ENCODE peak calls at places on chromosomes 2 and 18, in nine cellular contexts. K, L, I, Z, Q, C, N, F and A are unnamed samples.
A peak's percentile ranks its signal among the peaks of the same experiment; 100 is the strongest.

GRCh38 chr2:99692785-99693184 is 203.0 kb upstream of the REV1 start:
- DNase-seq in F (no peak), N (no peak), K (no peak), Z (no peak), I (no peak), L (no peak), C (no peak), Q (no peak), A (no peak)

GRCh38 chr2:148643998-148644884 is at the start of gene EPC2:
- DNase-seq in N (peak; percentile 62), Q (peak; percentile 93), C (peak; percentile 82), L (peak; percentile 87), F (peak; percentile 74), Z (peak; percentile 88), K (peak; percentile 90), I (peak; percentile 92), A (peak; percentile 81)

GRCh38 chr2:162123806-162124758 is 28.0 kb downstream of the GCG start:
- DNase-seq in L (no peak), K (peak; percentile 57), F (peak; percentile 71), C (no peak), Q (peak; percentile 33), N (peak; percentile 61), I (no peak), Z (peak; percentile 28), A (no peak)

GRCh38 chr2:103138123-103138886 is 376.5 kb downstream of the TMEM182 start:
- DNase-seq in C (no peak), N (peak; percentile 84), F (no peak), Q (no peak), Z (no peak), I (no peak), K (no peak), L (no peak), A (no peak)

GRCh38 chr2:46716806-46717732 is 198.5 kb downstream of the MCFD2 start:
- DNase-seq in C (peak; percentile 18), L (no peak), N (peak; percentile 72), K (no peak), Z (no peak), Q (no peak), I (no peak), F (no peak), A (no peak)

GRCh38 chr2:40488927-40489677 is 37.2 kb upstream of the SLC8A1 start:
- DNase-seq in L (no peak), C (peak; percentile 27), F (peak; percentile 71), I (no peak), Z (no peak), N (peak; percentile 11), K (no peak), Q (peak; percentile 33), A (no peak)

GRCh38 chr2:26767129-26767528 is 3.0 kb downstream of the SLC35F6 start:
- DNase-seq in Z (no peak), N (no peak), F (no peak), I (no peak), L (no peak), C (no peak), K (no peak), Q (no peak), A (no peak)

GRCh38 chr2:163369111-163369510 is 366.7 kb downstream of the FIGN start:
- DNase-seq in L (no peak), F (no peak), Q (no peak), N (no peak), K (no peak), Z (no peak), I (no peak), C (no peak), A (no peak)

GRCh38 chr2:76625101-76625500 is 897.1 kb downstream of the LRRTM4 start:
- DNase-seq in Z (no peak), Q (no peak), I (no peak), C (no peak), L (no peak), F (no peak), N (no peak), K (no peak), A (no peak)

GRCh38 chr18:56330381-56331115 is 307.8 kb downstream of the TXNL1 start:
- DNase-seq in F (no peak), Z (no peak), I (no peak), Q (no peak), N (no peak), C (no peak), K (no peak), L (no peak), A (no peak)

GRCh38 chr2:121285077-121285449 is at the start of gene TFCP2L1:
- DNase-seq in C (no peak), Z (no peak), F (no peak), L (no peak), Q (peak; percentile 49), I (peak; percentile 34), N (no peak), K (no peak), A (no peak)

GRCh38 chr2:199223791-199224190 is 233.9 kb downstream of the SATB2 start:
- DNase-seq in C (peak; percentile 7), I (no peak), Z (no peak), K (no peak), N (peak; percentile 34), F (peak; percentile 54), Q (no peak), L (no peak), A (no peak)

GRCh38 chr2:85215074-85216050 is 82.2 kb downstream of the TCF7L1 start:
- DNase-seq in L (peak; percentile 39), Q (peak; percentile 81), I (no peak), N (no peak), Z (peak; percentile 41), K (no peak), F (peak; percentile 27), C (no peak), A (no peak)

GRCh38 chr2:145091011-145091744 is 571.3 kb upstream of the ZEB2 start:
- DNase-seq in Z (no peak), F (peak; percentile 38), L (no peak), C (no peak), Q (peak; percentile 64), K (no peak), N (no peak), I (no peak), A (no peak)

GRCh38 chr2:38700113-38700780 is 34.3 kb downstream of the GALM start:
- DNase-seq in N (no peak), I (no peak), C (no peak), F (no peak), Q (no peak), L (no peak), Z (no peak), K (no peak), A (no peak)

GRCh38 chr2:158688722-158689121 is 106.4 kb upstream of the DAPL1 start:
- DNase-seq in C (no peak), K (no peak), Q (peak; percentile 70), I (no peak), N (peak; percentile 11), F (no peak), L (no peak), Z (no peak), A (no peak)